ENCODE peak calls at places on chromosomes 3 and 15, in six cellular contexts. One of them, this sample, is unnamed.

GRCh38 chr15:62607643-62608042 is 434.9 kb upstream of the TPM1 start:
- DNase-seq in HepG2: no peak
- DNase-seq in GM12891: no peak
- DNase-seq in K562: no peak
- DNase-seq in GM12878: no peak
- DNase-seq in H1: no peak
- DNase-seq in this sample: no peak

GRCh38 chr15:100090411-100090810 is 251.4 kb downstream of the ADAMTS17 start:
- DNase-seq in HepG2: no peak
- DNase-seq in GM12891: no peak
- DNase-seq in K562: no peak
- DNase-seq in GM12878: no peak
- DNase-seq in H1: no peak
- DNase-seq in this sample: no peak

GRCh38 chr15:60871731-60872130 is 357.4 kb downstream of the RORA start:
- DNase-seq in HepG2: no peak
- DNase-seq in GM12891: no peak
- DNase-seq in K562: no peak
- DNase-seq in GM12878: no peak
- DNase-seq in H1: no peak
- DNase-seq in this sample: no peak

GRCh38 chr15:88654430-88655102 is 15.8 kb downstream of the ISG20 start:
- DNase-seq in HepG2: no peak
- DNase-seq in GM12891: no peak
- DNase-seq in K562: no peak
- DNase-seq in GM12878: no peak
- DNase-seq in H1: peak
- DNase-seq in this sample: no peak

GRCh38 chr3:172808969-172809546 is 58.5 kb downstream of the ECT2 start:
- DNase-seq in HepG2: peak
- DNase-seq in GM12891: no peak
- DNase-seq in K562: peak
- DNase-seq in GM12878: no peak
- DNase-seq in H1: no peak
- DNase-seq in this sample: no peak

GRCh38 chr15:84671211-84671610 is 13.2 kb upstream of the NMB start:
- DNase-seq in HepG2: no peak
- DNase-seq in GM12891: no peak
- DNase-seq in K562: no peak
- DNase-seq in GM12878: no peak
- DNase-seq in H1: no peak
- DNase-seq in this sample: no peak

GRCh38 chr3:197000211-197000610 is 29.4 kb downstream of the MELTF start:
- DNase-seq in HepG2: no peak
- DNase-seq in GM12891: no peak
- DNase-seq in K562: no peak
- DNase-seq in GM12878: no peak
- DNase-seq in H1: no peak
- DNase-seq in this sample: no peak

GRCh38 chr3:60935709-60936108 is 315.5 kb downstream of the FHIT start:
- DNase-seq in HepG2: no peak
- DNase-seq in GM12891: no peak
- DNase-seq in K562: no peak
- DNase-seq in GM12878: no peak
- DNase-seq in H1: no peak
- DNase-seq in this sample: no peak

GRCh38 chr15:36832792-36833191 is 253.4 kb downstream of the CDIN1 start:
- DNase-seq in HepG2: no peak
- DNase-seq in GM12891: no peak
- DNase-seq in K562: no peak
- DNase-seq in GM12878: no peak
- DNase-seq in H1: no peak
- DNase-seq in this sample: no peak

DNA sequence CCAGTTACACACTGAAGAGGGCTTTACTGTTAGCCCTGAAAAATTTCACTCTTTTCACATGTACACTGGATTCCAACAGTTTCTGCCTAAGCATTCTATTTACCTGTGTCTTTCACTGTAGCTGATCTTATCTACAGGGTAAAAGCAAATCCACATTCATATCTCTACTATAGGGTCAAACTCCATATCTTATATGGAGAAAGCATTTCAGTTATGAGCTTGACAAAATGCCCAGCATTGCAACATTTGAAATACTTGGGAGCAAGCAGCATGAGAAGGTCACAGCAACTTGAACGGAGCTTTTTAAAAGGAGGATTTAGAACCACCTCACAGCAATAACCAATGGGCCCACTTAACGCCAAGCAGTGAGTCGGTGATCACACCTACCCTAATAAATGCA is 328.9 kb downstream of the FOXP1 start:
- DNase-seq in HepG2: peak
- DNase-seq in GM12891: no peak
- DNase-seq in K562: no peak
- DNase-seq in GM12878: no peak
- DNase-seq in H1: no peak
- DNase-seq in this sample: no peak
- TF ChIP-seq POLR2AphosphoS5 in HepG2: no peak
- TF ChIP-seq POLR2AphosphoS5 in GM12891: no peak
- TF ChIP-seq POLR2AphosphoS5 in K562: no peak
- TF ChIP-seq POLR2AphosphoS5 in GM12878: no peak
- TF ChIP-seq POLR2AphosphoS5 in H1: no peak
- TF ChIP-seq POLR2AphosphoS5 in this sample: no peak

DNA sequence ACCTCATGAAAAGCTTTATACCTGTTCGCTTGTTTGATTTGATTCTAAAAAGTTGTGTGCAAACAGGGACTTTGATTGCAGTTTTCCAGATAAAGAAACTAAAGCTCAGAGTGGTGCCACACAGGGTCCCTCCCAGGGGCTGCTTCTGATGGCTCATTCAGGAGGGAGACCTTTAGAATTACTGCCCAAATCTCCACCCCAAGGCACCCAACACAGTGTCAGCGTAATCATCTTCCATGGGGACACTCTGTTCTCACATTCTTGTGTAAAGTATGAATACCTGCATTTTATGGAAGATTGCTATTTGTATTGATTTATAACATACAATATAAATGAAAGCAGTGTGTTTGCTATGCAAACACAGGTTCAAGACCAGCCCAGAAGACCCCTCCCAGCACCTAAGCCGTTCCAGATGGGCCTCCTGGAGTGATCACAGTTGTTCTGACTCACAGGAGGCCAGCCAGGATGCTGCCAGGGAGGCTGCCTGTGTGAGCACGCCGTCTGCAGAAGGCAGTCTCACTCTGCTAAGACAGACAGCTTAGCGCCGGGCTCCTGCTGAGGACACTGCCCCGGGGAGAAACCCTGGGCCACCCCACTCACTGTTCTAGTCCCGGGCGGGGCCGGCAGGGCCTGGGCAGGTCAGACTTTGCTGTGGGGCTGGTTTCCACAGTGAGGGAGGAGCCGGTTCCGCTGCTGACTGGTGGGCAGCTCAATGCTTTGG is 185.6 kb downstream of the FAM43A start:
- DNase-seq in HepG2: no peak
- DNase-seq in GM12891: peak
- DNase-seq in K562: no peak
- DNase-seq in GM12878: no peak
- DNase-seq in H1: no peak
- DNase-seq in this sample: peak
- TF ChIP-seq POLR2A in HepG2: no peak
- TF ChIP-seq POLR2A in GM12891: no peak
- TF ChIP-seq POLR2A in K562: no peak
- TF ChIP-seq POLR2A in GM12878: no peak
- TF ChIP-seq POLR2A in H1: no peak
- TF ChIP-seq POLR2A in this sample: no peak

GRCh38 chr3:111924283-111924682 is 54.5 kb upstream of the ABHD10 start:
- DNase-seq in HepG2: no peak
- DNase-seq in GM12891: no peak
- DNase-seq in K562: no peak
- DNase-seq in GM12878: no peak
- DNase-seq in H1: no peak
- DNase-seq in this sample: no peak

GRCh38 chr3:111926266-111926676 is 52.6 kb upstream of the ABHD10 start:
- DNase-seq in HepG2: no peak
- DNase-seq in GM12891: no peak
- DNase-seq in K562: no peak
- DNase-seq in GM12878: no peak
- DNase-seq in H1: no peak
- DNase-seq in this sample: no peak

GRCh38 chr3:111923095-111923771 is 55.6 kb upstream of the ABHD10 start:
- DNase-seq in HepG2: no peak
- DNase-seq in GM12891: no peak
- DNase-seq in K562: no peak
- DNase-seq in GM12878: no peak
- DNase-seq in H1: no peak
- DNase-seq in this sample: no peak

GRCh38 chr3:111919370-111920065 is 59.3 kb upstream of the ABHD10 start:
- DNase-seq in HepG2: no peak
- DNase-seq in GM12891: no peak
- DNase-seq in K562: no peak
- DNase-seq in GM12878: no peak
- DNase-seq in H1: no peak
- DNase-seq in this sample: no peak

DNA sequence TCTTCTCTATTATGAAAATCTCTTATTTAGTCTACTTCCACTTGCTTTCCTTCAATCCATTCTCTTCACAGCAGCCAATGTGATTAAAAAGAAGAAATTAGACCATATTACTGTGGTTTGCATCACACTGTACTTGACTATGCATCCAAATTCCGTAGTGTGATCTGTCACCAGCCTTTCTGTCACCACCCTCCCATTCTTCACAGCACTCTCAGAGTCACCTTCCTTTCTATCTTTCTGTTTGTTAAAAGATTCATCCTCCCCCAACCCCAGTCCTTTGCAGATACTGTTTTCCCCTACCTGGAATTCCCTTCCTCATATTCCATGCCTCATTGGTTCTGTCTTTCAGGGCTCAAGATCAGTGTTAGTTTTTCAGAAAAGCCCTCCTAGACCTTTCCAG is 55.0 kb upstream of the ABHD10 start:
- DNase-seq in HepG2: no peak
- DNase-seq in GM12891: no peak
- DNase-seq in K562: no peak
- DNase-seq in GM12878: no peak
- DNase-seq in H1: no peak
- DNase-seq in this sample: no peak
- TF ChIP-seq TAF1 in HepG2: no peak
- TF ChIP-seq TAF1 in GM12891: no peak
- TF ChIP-seq TAF1 in K562: no peak
- TF ChIP-seq TAF1 in GM12878: no peak
- TF ChIP-seq TAF1 in H1: no peak
- TF ChIP-seq TAF1 in this sample: no peak

GRCh38 chr3:177307391-177307790 is 110.1 kb upstream of the TBL1XR1 start:
- DNase-seq in HepG2: no peak
- DNase-seq in GM12891: no peak
- DNase-seq in K562: no peak
- DNase-seq in GM12878: no peak
- DNase-seq in H1: no peak
- DNase-seq in this sample: no peak
- TF ChIP-seq POLR2AphosphoS5 in HepG2: no peak
- TF ChIP-seq POLR2AphosphoS5 in GM12891: no peak
- TF ChIP-seq POLR2AphosphoS5 in K562: no peak
- TF ChIP-seq POLR2AphosphoS5 in GM12878: no peak
- TF ChIP-seq POLR2AphosphoS5 in H1: no peak
- TF ChIP-seq POLR2AphosphoS5 in this sample: no peak

DNA sequence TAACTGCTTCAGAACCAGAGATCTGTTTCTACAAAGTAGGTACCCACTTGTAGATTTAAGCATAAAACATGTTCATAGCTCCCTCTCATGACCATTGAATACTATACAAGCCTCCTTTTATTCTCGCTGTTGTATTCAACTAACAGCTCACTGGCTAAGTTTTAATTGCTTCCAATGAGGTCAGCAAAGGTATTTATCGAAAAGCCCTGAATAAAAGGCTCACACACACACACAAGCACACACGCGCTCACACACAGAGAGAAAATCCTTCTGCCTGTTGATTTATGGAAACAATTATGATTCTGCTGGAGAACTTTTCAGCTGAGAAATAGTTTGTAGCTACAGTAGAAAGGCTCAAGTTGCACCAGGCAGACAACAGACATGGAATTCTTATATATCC is at the start of gene FGF7:
- DNase-seq in HepG2: peak
- DNase-seq in GM12891: no peak
- DNase-seq in K562: no peak
- DNase-seq in GM12878: no peak
- DNase-seq in H1: no peak
- DNase-seq in this sample: no peak
- TF ChIP-seq POLR2A in HepG2: no peak
- TF ChIP-seq POLR2A in GM12891: no peak
- TF ChIP-seq POLR2A in K562: no peak
- TF ChIP-seq POLR2A in GM12878: no peak
- TF ChIP-seq POLR2A in H1: no peak
- TF ChIP-seq POLR2A in this sample: no peak

GRCh38 chr3:86937306-86937791 is 53.6 kb downstream of the VGLL3 start:
- DNase-seq in HepG2: no peak
- DNase-seq in GM12891: no peak
- DNase-seq in K562: no peak
- DNase-seq in GM12878: no peak
- DNase-seq in H1: no peak
- DNase-seq in this sample: no peak
- TF ChIP-seq TAF1 in HepG2: no peak
- TF ChIP-seq TAF1 in GM12891: no peak
- TF ChIP-seq TAF1 in K562: no peak
- TF ChIP-seq TAF1 in GM12878: no peak
- TF ChIP-seq TAF1 in H1: no peak
- TF ChIP-seq TAF1 in this sample: no peak

GRCh38 chr3:107240183-107241091 is 136.8 kb upstream of the CCDC54 start:
- DNase-seq in HepG2: peak
- DNase-seq in GM12891: peak
- DNase-seq in K562: peak
- DNase-seq in GM12878: peak
- DNase-seq in H1: peak
- DNase-seq in this sample: peak
- TF ChIP-seq POLR2AphosphoS5 in HepG2: no peak
- TF ChIP-seq POLR2AphosphoS5 in GM12891: no peak
- TF ChIP-seq POLR2AphosphoS5 in K562: no peak
- TF ChIP-seq POLR2AphosphoS5 in GM12878: no peak
- TF ChIP-seq POLR2AphosphoS5 in H1: no peak
- TF ChIP-seq POLR2AphosphoS5 in this sample: no peak

This sample was measured in GM12892.